ENCODE peak calls at places on chromosome 13, in four cellular contexts. V, A, W and B are unnamed samples. For H3K9me3 and H3K4me1, the result is how much of the 10 kb centered on the place peaks cover.

GRCh38 chr13:49259586-49259985 is 11.9 kb downstream of the CDADC1 start:
- DNase-seq in A (no peak), W (no peak), V (no peak), B (no peak)

GRCh38 chr13:104847863-104848262 is 1687.6 kb downstream of the EFNB2 start:
- DNase-seq in W (no peak), V (no peak), A (no peak), B (no peak)

GRCh38 chr13:29154390-29154789 is 334.3 kb downstream of the MTUS2 start:
- DNase-seq in A (no peak), W (no peak), V (no peak), B (no peak)

GRCh38 chr13:41854758-41855157 is 106.2 kb downstream of the VWA8 start:
- DNase-seq in A (no peak), W (peak), V (peak), B (no peak)

GRCh38 chr13:74036373-74036772 is 97.8 kb downstream of the KLF12 start:
- DNase-seq in A (no peak), V (no peak), W (no peak), B (peak)

GRCh38 chr13:66322193-66322592 is 907.9 kb downstream of the PCDH9 start:
- DNase-seq in W (no peak), A (no peak), V (no peak), B (no peak)

GRCh38 chr13:89925107-89925506 is 1422.4 kb upstream of the MIR17HG start:
- DNase-seq in A (no peak), W (peak), V (peak), B (peak)

GRCh38 chr13:28394422-28394821 is 100.5 kb downstream of the FLT1 start:
- DNase-seq in A (no peak), V (no peak), W (no peak), B (no peak)

GRCh38 chr13:50444726-50445125 is 398.8 kb downstream of the DLEU7 start:
- DNase-seq in W (peak), A (no peak), V (no peak), B (no peak)

GRCh38 chr13:40668335-40668734 is 1.9 kb upstream of the FOXO1 start:
- DNase-seq in W (no peak), A (peak), V (peak), B (no peak)

GRCh38 chr13:104318121-104318520 is 1251.9 kb upstream of the SLC10A2 start:
- DNase-seq in A (no peak), V (peak), W (peak), B (no peak)

GRCh38 chr13:113796948-113797676 is 38.1 kb downstream of the TMEM255B start:
- DNase-seq in V (no peak), A (no peak), W (no peak), B (no peak)

GRCh38 chr13:48542581-48543341 is 9.9 kb upstream of the RCBTB2 start:
- DNase-seq in A (peak), V (peak), W (peak), B (no peak)

GRCh38 chr13:113976711-113977684 is 3.1 kb upstream of the C13orf46 start:
- DNase-seq in W (peak), A (no peak), V (peak), B (no peak)

GRCh38 chr13:77034883-77035282 is 7.9 kb upstream of the FBXL3 start:
- DNase-seq in V (no peak), A (no peak), W (peak), B (no peak)

GRCh38 chr13:32001769-32002168 is 29.8 kb upstream of the FRY start:
- DNase-seq in A (no peak), W (no peak), V (no peak), B (no peak)

GRCh38 chr13:94433055-94433947 is 46.2 kb downstream of the DCT start:
- DNase-seq in A (no peak), W (no peak), V (peak), B (no peak)

GRCh38 chr13:40605573-40605972 is 60.9 kb downstream of the FOXO1 start:
- DNase-seq in V (no peak), A (no peak), W (no peak), B (no peak)

GRCh38 chr13:48873598-48873997 is 102.1 kb upstream of the FNDC3A start:
- DNase-seq in V (peak), A (no peak), W (peak), B (peak)

GRCh38 chr13:38366954-38367645 is 17.4 kb downstream of the UFM1 start:
- DNase-seq in A (no peak), V (peak), W (peak), B (no peak)

GRCh38 chr13:50686547-50686946 is 156.9 kb downstream of the DLEU7 start:
- DNase-seq in W (no peak), V (no peak), A (no peak), B (no peak)

GRCh38 chr13:80551650-80552497 is 210.9 kb upstream of the SPRY2 start:
- DNase-seq in A (no peak), W (no peak), V (no peak), B (no peak)

GRCh38 chr13:102724923-102725322 is 30.1 kb upstream of the METTL21C start:
- DNase-seq in A (no peak), W (peak), V (peak), B (no peak)

GRCh38 chr13:48403151-48403631 is 9.7 kb downstream of the LPAR6 start:
- DNase-seq in W (no peak), V (peak), A (no peak), B (no peak)

GRCh38 chr13:68107667-68108066 is 877.5 kb upstream of the PCDH9 start:
- DNase-seq in W (no peak), A (no peak), V (no peak), B (no peak)

GRCh38 chr13:113400621-113401451 is 36.9 kb upstream of the GRTP1 start:
- DNase-seq in W (no peak), V (no peak), A (no peak), B (no peak)

GRCh38 chr13:42039457-42039945 is 8.9 kb upstream of the DGKH start:
- DNase-seq in A (no peak), V (no peak), W (no peak), B (no peak)

GRCh38 chr13:42102961-42103688 is 54.7 kb downstream of the DGKH start:
- DNase-seq in W (peak), V (no peak), A (no peak), B (no peak)

GRCh38 chr13:113639661-113640262 is 18.2 kb downstream of the ATP4B start:
- DNase-seq in W (no peak), A (no peak), V (no peak), B (no peak)

GRCh38 chr13:64457976-64458375 is 2772.2 kb downstream of the PCDH9 start:
- DNase-seq in A (no peak), V (peak), W (peak), B (no peak)

GRCh38 chr13:86188170-86188569 is 389.0 kb upstream of the SLITRK6 start:
- DNase-seq in W (no peak), V (no peak), A (no peak), B (no peak)

GRCh38 chr13:73810647-73811046 is 323.6 kb downstream of the KLF12 start:
- DNase-seq in W (no peak), V (no peak), A (no peak), B (no peak)

GRCh38 chr13:105165449-105166125 is 1369.9 kb downstream of the EFNB2 start:
- DNase-seq in V (no peak), A (no peak), W (no peak), B (no peak)

GRCh38 chr13:106110241-106110855 is 425.1 kb downstream of the EFNB2 start:
- DNase-seq in A (no peak), W (peak), V (no peak), B (no peak)

GRCh38 chr13:111595791-111596190 is 275.3 kb downstream of the TEX29 start:
- DNase-seq in V (no peak), A (no peak), W (no peak), B (no peak)

GRCh38 chr13:111594606-111595005 is 274.2 kb downstream of the TEX29 start:
- DNase-seq in W (no peak), A (no peak), V (no peak), B (no peak)

GRCh38 chr13:111598751-111599150 is 278.3 kb downstream of the TEX29 start:
- DNase-seq in V (no peak), A (no peak), W (no peak), B (no peak)

GRCh38 chr13:111597041-111598017 is 276.9 kb downstream of the TEX29 start:
- DNase-seq in W (no peak), V (no peak), A (no peak), B (no peak)

DNA sequence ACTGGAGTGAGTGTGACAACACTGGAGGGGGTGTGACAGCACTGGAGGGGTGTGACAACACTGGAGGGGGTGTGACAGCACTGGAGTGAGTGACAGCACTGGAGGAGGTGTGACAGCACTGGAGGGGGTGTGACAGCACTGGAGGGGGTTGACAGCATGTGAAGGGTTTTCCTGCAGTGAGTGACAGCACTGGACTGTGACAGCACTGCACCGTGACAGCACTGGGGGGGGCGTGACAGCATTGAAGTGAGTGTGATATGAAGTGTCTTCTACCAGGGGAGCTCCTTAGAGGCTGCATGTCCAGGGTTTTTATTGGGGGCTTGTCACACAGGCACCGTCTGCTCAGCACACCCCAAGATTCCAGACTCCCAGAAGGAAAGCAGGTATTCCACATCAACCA is 274.8 kb downstream of the TEX29 start:
- DNase-seq in A (no peak), V (no peak), W (no peak), B (no peak)
- H3K9me3 ChIP-seq in A (under half), V (under half), W (under half), B (under half)

GRCh38 chr13:101708115-101708514 is 255.6 kb downstream of the ITGBL1 start:
- DNase-seq in V (no peak), W (no peak), A (no peak), B (no peak)

GRCh38 chr13:101709952-101710351 is 257.5 kb downstream of the ITGBL1 start:
- DNase-seq in V (no peak), A (no peak), W (no peak), B (no peak)

GRCh38 chr13:101714195-101714594 is 261.7 kb downstream of the ITGBL1 start:
- DNase-seq in V (no peak), W (no peak), A (no peak), B (no peak)

GRCh38 chr13:101711307-101712025 is 259.0 kb downstream of the ITGBL1 start:
- DNase-seq in A (no peak), W (no peak), V (no peak), B (no peak)

GRCh38 chr13:101712026-101712348 is 259.5 kb downstream of the ITGBL1 start:
- DNase-seq in A (no peak), W (no peak), V (no peak), B (no peak)
- H3K4me3 ChIP-seq in A (no peak), W (no peak), V (no peak), B (no peak)

DNA sequence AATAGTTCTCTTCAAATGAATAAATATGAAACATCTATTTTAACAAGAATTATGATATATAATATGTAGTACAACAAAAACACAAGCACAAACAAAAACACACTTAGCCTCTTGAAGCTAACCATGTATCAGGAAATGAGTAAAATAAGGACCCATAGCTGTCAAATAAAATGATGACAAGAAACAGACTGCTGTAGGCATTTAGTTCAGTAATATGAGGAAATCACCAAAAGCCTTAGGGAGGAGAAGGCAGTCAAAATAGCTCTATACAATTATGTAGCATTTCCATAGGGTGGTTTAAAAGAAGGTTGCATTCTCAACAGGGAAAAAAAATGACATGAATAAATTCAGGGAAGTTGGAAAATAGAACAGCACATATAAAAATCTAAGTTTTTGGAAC is 163.4 kb downstream of the PCDH20 start:
- DNase-seq in A (no peak), V (no peak), W (no peak), B (no peak)
- H3K4me1 ChIP-seq in A (under half), V (under half), W (under half), B (under half)

GRCh38 chr13:20285530-20285929 is 53.4 kb upstream of the GJB6 start:
- DNase-seq in W (no peak), V (no peak), A (no peak), B (no peak)
- H3K9me3 ChIP-seq in W (under half), V (under half), A (under half), B (under half)

DNA sequence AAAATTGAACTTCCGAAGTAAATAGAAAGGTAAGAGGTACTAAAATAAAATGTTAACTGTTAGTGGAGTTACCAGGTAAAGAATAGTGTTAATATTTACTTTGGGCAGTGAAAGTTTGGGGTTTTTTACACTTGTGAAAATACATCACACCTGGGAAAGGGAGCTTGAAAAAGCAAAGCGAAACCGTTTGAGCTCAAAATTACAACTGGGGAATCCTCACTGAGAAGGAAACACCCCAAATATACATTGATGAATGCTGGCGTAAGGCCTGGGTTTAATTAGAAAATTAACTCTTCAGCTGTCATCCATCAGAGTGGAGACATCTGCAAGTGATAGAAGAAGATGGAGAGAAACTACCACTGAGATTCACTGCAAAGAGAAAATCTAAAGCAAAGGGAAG is 1153.0 kb downstream of the SLITRK5 start:
- DNase-seq in A (no peak), W (no peak), V (no peak), B (no peak)
- H3K4me3 ChIP-seq in A (no peak), W (no peak), V (no peak), B (no peak)

GRCh38 chr13:97978661-97979450 is 25.4 kb downstream of the IPO5 start:
- DNase-seq in V (peak), A (no peak), W (peak), B (no peak)
- H3K4me1 ChIP-seq in V (under half), A (under half), W (under half), B (under half)